ENCODE peak calls at places on chromosomes 13 and 19, in nine cellular contexts. N is cardiac muscle cell; Y is HL-60; B is GM23338; T is psoas muscle; V is right lobe of liver; K is heart left ventricle; H is effector memory CD4-positive, alpha-beta T cell; L is heart right ventricle. A is an unnamed sample.

GRCh38 chr13:62710766-62711165 is 1295.1 kb upstream of the PCDH20 start:
- DNase-seq in Y (no peak), B (no peak), T (no peak), K (no peak), V (no peak), L (no peak), H (no peak), N (no peak), A (no peak)

GRCh38 chr13:106155411-106155810 is 380.1 kb downstream of the EFNB2 start:
- DNase-seq in H (no peak), V (no peak), Y (no peak), K (no peak), N (no peak), T (no peak), B (no peak), L (no peak), A (no peak)

GRCh38 chr13:113589251-113589960 is 4.9 kb downstream of the TFDP1 start:
- DNase-seq in L (peak; percentile 59), N (no peak), K (peak; percentile 78), H (no peak), B (no peak), T (peak; percentile 31), V (no peak), Y (no peak), A (no peak)

GRCh38 chr19:11268783-11269267 is 6.5 kb upstream of the DOCK6 start:
- DNase-seq in Y (peak; percentile 9), B (no peak), H (no peak), K (peak; percentile 88), N (peak; percentile 89), L (peak; percentile 76), T (peak; percentile 82), V (peak; percentile 60), A (no peak)

GRCh38 chr19:37699057-37699456 is 20.5 kb downstream of the ZNF607 start:
- DNase-seq in K (no peak), B (peak; percentile 80), V (no peak), L (no peak), T (no peak), H (no peak), Y (no peak), N (no peak), A (no peak)

GRCh38 chr19:10828981-10829821 is 6.8 kb downstream of the TMED1 start:
- DNase-seq in T (no peak), K (peak; percentile 18), V (peak; percentile 59), L (no peak), H (no peak), N (no peak), B (peak; percentile 74), Y (no peak), A (no peak)

GRCh38 chr19:5522106-5522505 is 45.6 kb downstream of the TINCR start:
- DNase-seq in L (no peak), B (no peak), N (no peak), K (no peak), Y (no peak), H (no peak), T (no peak), V (no peak), A (no peak)

GRCh38 chr13:69155136-69155535 is 952.5 kb upstream of the ATXN8OS start:
- DNase-seq in L (no peak), V (no peak), B (no peak), N (no peak), K (no peak), T (no peak), Y (no peak), H (no peak), A (no peak)

GRCh38 chr13:27960362-27961226 is 8.5 kb downstream of the CDX2 start:
- DNase-seq in L (peak; percentile 52), H (no peak), N (peak; percentile 41), Y (peak; percentile 78), B (peak; percentile 92), K (no peak), V (peak; percentile 87), T (no peak), A (no peak)

GRCh38 chr13:28609936-28610335 is 49.0 kb upstream of the POMP start:
- DNase-seq in H (no peak), K (no peak), V (no peak), B (no peak), T (no peak), Y (no peak), N (peak; percentile 39), L (no peak), A (no peak)

GRCh38 chr13:102555914-102556553 is 40.8 kb upstream of the TPP2 start:
- DNase-seq in K (no peak), N (peak; percentile 47), V (no peak), T (no peak), L (no peak), H (no peak), B (peak; percentile 74), Y (peak; percentile 34), A (peak; percentile 1)

GRCh38 chr13:33545492-33545891 is 259.9 kb upstream of the STARD13 start:
- DNase-seq in V (no peak), Y (no peak), K (no peak), T (no peak), H (no peak), B (peak; percentile 17), N (no peak), L (no peak), A (no peak)

GRCh38 chr13:43986395-43986794 is 106.7 kb downstream of the LACC1 start:
- DNase-seq in T (no peak), K (no peak), H (no peak), V (no peak), Y (no peak), B (no peak), N (no peak), L (no peak), A (no peak)

GRCh38 chr19:38252935-38253691 is 3.1 kb downstream of the PPP1R14A start:
- DNase-seq in Y (no peak), V (no peak), N (no peak), L (peak; percentile 69), H (no peak), T (peak; percentile 57), K (peak; percentile 87), B (no peak), A (peak; percentile 78)

GRCh38 chr13:99178636-99179035 is 22.0 kb upstream of the UBAC2 start:
- DNase-seq in L (peak; percentile 39), Y (peak; percentile 96), B (no peak), K (peak; percentile 43), N (no peak), V (no peak), T (peak; percentile 74), H (no peak), A (no peak)

GRCh38 chr13:80430561-80430960 is 89.6 kb upstream of the SPRY2 start:
- DNase-seq in H (no peak), T (no peak), V (no peak), Y (no peak), B (no peak), L (no peak), K (no peak), N (no peak), A (no peak)

GRCh38 chr13:110575322-110576069 is 14.0 kb upstream of the RAB20 start:
- DNase-seq in T (peak; percentile 63), V (peak; percentile 57), B (no peak), Y (peak; percentile 86), H (no peak), N (peak; percentile 33), K (peak; percentile 67), L (peak; percentile 23), A (no peak)

GRCh38 chr13:30907167-30907761 is 1.2 kb downstream of the MEDAG start:
- DNase-seq in V (no peak), N (peak; percentile 65), H (no peak), K (no peak), T (no peak), Y (no peak), L (no peak), B (no peak), A (no peak)

GRCh38 chr13:30910676-30911075 is 4.6 kb downstream of the MEDAG start:
- DNase-seq in N (no peak), V (no peak), H (no peak), T (no peak), L (no peak), B (no peak), K (no peak), Y (no peak), A (no peak)

GRCh38 chr13:30906411-30906990 is 430 bp downstream of the MEDAG start:
- DNase-seq in Y (no peak), V (no peak), B (peak; percentile 62), L (peak; percentile 29), T (no peak), H (no peak), K (no peak), N (peak; percentile 33), A (no peak)

GRCh38 chr13:30905932-30906383 is at the start of gene MEDAG:
- DNase-seq in L (peak; percentile 79), N (peak; percentile 89), B (no peak), V (no peak), Y (no peak), H (no peak), T (peak; percentile 92), K (peak; percentile 86), A (no peak)

GRCh38 chr13:30908416-30908980 is 2.4 kb downstream of the MEDAG start:
- DNase-seq in H (no peak), T (no peak), Y (no peak), K (peak; percentile 59), L (peak; percentile 24), N (peak; percentile 92), B (no peak), V (no peak), A (no peak)
- H3K27ac ChIP-seq in H (no peak overlapping the region), T (no peak overlapping the region), Y (no peak overlapping the region), K (no peak overlapping the region), L (peak overlapping the region; percentile 80), N (no peak overlapping the region), B (no peak overlapping the region), V (no peak overlapping the region), A (no peak overlapping the region)

GRCh38 chr13:47904239-47904638 is 96.8 kb downstream of the SUCLA2 start:
- DNase-seq in K (no peak), H (no peak), L (no peak), N (no peak), B (no peak), V (no peak), Y (peak; percentile 17), T (no peak), A (no peak)
- H3K27ac ChIP-seq in K (no peak overlapping the region), H (no peak overlapping the region), L (no peak overlapping the region), N (no peak overlapping the region), B (no peak overlapping the region), V (no peak overlapping the region), Y (no peak overlapping the region), T (no peak overlapping the region), A (no peak overlapping the region)

GRCh38 chr19:8611391-8611883 is 922 bp upstream of the ADAMTS10 start:
- DNase-seq in N (peak; percentile 32), T (peak; percentile 69), L (peak; percentile 55), B (peak; percentile 59), Y (no peak), V (no peak), H (no peak), K (peak; percentile 44), A (no peak)
- H3K27ac ChIP-seq in N (no peak overlapping the region), T (no peak overlapping the region), L (peak overlapping the region; percentile 34), B (peak overlapping the region; percentile 94), Y (no peak overlapping the region), V (no peak overlapping the region), H (peak overlapping the region; percentile 4), K (peak overlapping the region; percentile 54), A (no peak overlapping the region)

DNA sequence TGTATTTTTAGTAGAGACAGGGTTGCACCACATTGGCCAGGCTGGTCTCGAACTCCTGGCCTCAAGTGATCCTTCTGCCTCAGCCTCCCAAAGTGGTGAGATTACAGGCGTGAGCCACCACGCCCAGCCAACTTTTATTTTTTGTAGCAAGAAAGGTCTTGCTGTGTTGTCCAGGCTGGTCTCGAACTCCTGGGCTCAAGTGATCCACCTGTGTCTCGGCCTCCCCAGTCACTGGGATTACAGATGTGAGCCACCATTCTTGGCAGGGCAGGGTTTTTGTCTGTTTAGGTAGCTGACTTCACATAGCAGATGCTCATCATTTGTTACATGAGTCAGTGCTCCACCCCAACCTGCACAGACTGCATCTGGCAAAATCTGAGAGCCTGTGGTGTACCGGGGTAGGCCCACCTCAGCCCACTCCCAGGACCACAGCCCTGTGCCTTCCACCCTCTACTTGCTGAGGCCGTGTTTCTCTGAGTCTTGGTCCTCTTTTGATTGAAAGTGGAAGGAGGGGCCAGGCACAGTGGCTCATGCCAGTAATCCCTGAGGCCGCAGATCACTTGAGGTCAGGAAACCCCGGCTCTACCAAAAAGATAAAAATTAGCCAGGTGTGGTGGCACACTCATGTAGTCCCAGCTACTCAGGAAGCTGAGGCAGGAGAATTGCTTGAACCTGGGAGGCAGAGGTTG is 4.2 kb upstream of the TNPO2 start:
- DNase-seq in K (no peak), Y (no peak), B (no peak), L (no peak), N (no peak), H (no peak), V (no peak), T (no peak), A (no peak)
- H3K27ac ChIP-seq in K (no peak overlapping the region), Y (no peak overlapping the region), B (no peak overlapping the region), L (no peak overlapping the region), N (no peak overlapping the region), H (no peak overlapping the region), V (no peak overlapping the region), T (no peak overlapping the region), A (no peak overlapping the region)